ENCODE peak calls at places on chromosomes 11 and 22, in nine cellular contexts. M, U, C, N, Z, P, S, E and R are unnamed samples.

GRCh38 chr11:114040706-114041211 is 18.8 kb upstream of the ZBTB16 start:
- DNase-seq in M (no peak), U (no peak), C (no peak), N (peak; percentile 54), Z (no peak), P (no peak), S (peak; percentile 36), E (peak; percentile 46), R (no peak)

GRCh38 chr11:128365044-128365443 is 222.3 kb downstream of the ETS1 start:
- DNase-seq in M (no peak), U (no peak), C (peak; percentile 32), N (no peak), Z (no peak), P (no peak), S (no peak), E (no peak), R (no peak)

GRCh38 chr11:57049749-57050148 is 61.0 kb downstream of the OR5AK2 start:
- DNase-seq in M (no peak), U (no peak), C (no peak), N (no peak), Z (no peak), P (no peak), S (no peak), E (no peak), R (no peak)

GRCh38 chr22:43953988-43954771 is 1.1 kb upstream of the SAMM50 start:
- DNase-seq in M (no peak), U (no peak), C (no peak), N (no peak), Z (no peak), P (no peak), S (no peak), E (no peak), R (no peak)

GRCh38 chr22:20186871-20187546 is 36.2 kb upstream of the CCDC188 start:
- DNase-seq in M (no peak), U (no peak), C (no peak), N (no peak), Z (no peak), P (no peak), S (no peak), E (no peak), R (no peak)

GRCh38 chr22:37508431-37508963 is 10.7 kb downstream of the CARD10 start:
- DNase-seq in M (peak; percentile 61), U (no peak), C (no peak), N (no peak), Z (no peak), P (no peak), S (no peak), E (no peak), R (no peak)

GRCh38 chr11:112727341-112727841 is 233.8 kb upstream of the NCAM1 start:
- DNase-seq in M (no peak), U (no peak), C (no peak), N (peak; percentile 41), Z (no peak), P (no peak), S (no peak), E (no peak), R (no peak)

GRCh38 chr11:96052921-96053631 is 129.2 kb upstream of the MTMR2 start:
- DNase-seq in M (no peak), U (no peak), C (no peak), N (no peak), Z (no peak), P (no peak), S (no peak), E (no peak), R (no peak)

GRCh38 chr11:118194835-118195627 is 18.6 kb upstream of the SCN2B start:
- DNase-seq in M (peak; percentile 82), U (peak; percentile 77), C (no peak), N (peak; percentile 82), Z (no peak), P (peak; percentile 60), S (peak; percentile 95), E (peak; percentile 94), R (peak; percentile 73)

GRCh38 chr11:830295-831131 is 2.2 kb upstream of the CD151 start:
- DNase-seq in M (peak; percentile 85), U (no peak), C (no peak), N (peak; percentile 80), Z (peak; percentile 69), P (peak; percentile 75), S (peak; percentile 35), E (peak; percentile 72), R (no peak)

GRCh38 chr11:19398273-19398672 is 157.5 kb upstream of the E2F8 start:
- DNase-seq in M (no peak), U (no peak), C (no peak), N (no peak), Z (no peak), P (no peak), S (no peak), E (no peak), R (peak; percentile 41)

GRCh38 chr11:125593113-125593761 is 585 bp downstream of the STT3A start:
- DNase-seq in M (no peak), U (no peak), C (no peak), N (no peak), Z (no peak), P (no peak), S (no peak), E (no peak), R (peak; percentile 75)

GRCh38 chr11:47991894-47992293 is 11.5 kb downstream of the PTPRJ start:
- DNase-seq in M (no peak), U (no peak), C (no peak), N (no peak), Z (no peak), P (no peak), S (no peak), E (no peak), R (no peak)

GRCh38 chr11:61564936-61565696 is 15.8 kb downstream of the SYT7 start:
- DNase-seq in M (no peak), U (peak; percentile 63), C (no peak), N (no peak), Z (no peak), P (no peak), S (no peak), E (no peak), R (no peak)

GRCh38 chr22:28799834-28800307 is 498 bp downstream of the XBP1 start:
- DNase-seq in M (peak; percentile 75), U (no peak), C (peak; percentile 53), N (peak; percentile 66), Z (peak; percentile 20), P (peak; percentile 61), S (peak; percentile 71), E (peak; percentile 72), R (peak; percentile 83)

GRCh38 chr22:30822216-30823014 is 127.7 kb downstream of the OSBP2 start:
- DNase-seq in M (no peak), U (no peak), C (no peak), N (no peak), Z (no peak), P (no peak), S (no peak), E (no peak), R (peak; percentile 24)

GRCh38 chr11:33889821-33890378 is 2.0 kb downstream of the LMO2 start:
- DNase-seq in M (no peak), U (no peak), C (no peak), N (no peak), Z (no peak), P (no peak), S (no peak), E (no peak), R (no peak)
- H3K27ac ChIP-seq in M (no peak overlapping the region), U (no peak overlapping the region), C (no peak overlapping the region), N (no peak overlapping the region), Z (no peak overlapping the region), P (no peak overlapping the region), S (no peak overlapping the region), E (no peak overlapping the region), R (no peak overlapping the region)

DNA sequence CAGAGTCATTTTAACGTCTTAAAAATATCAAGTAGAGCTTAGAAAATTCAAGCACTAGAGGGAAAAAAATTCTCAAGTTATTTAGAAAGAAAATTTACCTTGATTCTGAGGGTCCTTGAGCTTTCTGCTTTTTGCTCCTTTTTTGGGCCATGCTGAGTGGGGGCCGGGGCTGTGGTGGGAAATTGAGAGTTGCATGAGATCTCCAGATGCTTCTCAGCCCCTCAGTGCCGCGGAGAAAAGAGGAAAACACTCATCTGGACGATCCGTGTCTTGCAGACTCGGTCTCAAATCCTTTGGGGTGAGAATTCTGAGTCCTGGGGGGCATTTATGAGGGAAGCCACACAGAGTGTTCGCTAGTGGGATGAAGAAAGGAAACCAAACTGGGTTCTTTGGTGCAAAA is 700.8 kb downstream of the TBC1D22A start:
- DNase-seq in M (no peak), U (no peak), C (no peak), N (no peak), Z (no peak), P (no peak), S (no peak), E (no peak), R (no peak)
- H3K4me3 ChIP-seq in M (no peak overlapping the region), U (no peak overlapping the region), C (no peak overlapping the region), N (no peak overlapping the region), Z (no peak overlapping the region), P (no peak overlapping the region), S (no peak overlapping the region), E (no peak overlapping the region), R (no peak overlapping the region)

GRCh38 chr11:14764899-14765527 is 121.4 kb downstream of the PDE3B start:
- DNase-seq in M (no peak), U (no peak), C (no peak), N (no peak), Z (peak; percentile 31), P (no peak), S (no peak), E (no peak), R (no peak)

GRCh38 chr11:14768789-14769188 is 123.2 kb downstream of the CYP2R1 start:
- DNase-seq in M (no peak), U (no peak), C (no peak), N (no peak), Z (no peak), P (no peak), S (no peak), E (no peak), R (no peak)

GRCh38 chr11:14764213-14764898 is 120.8 kb downstream of the PDE3B start:
- DNase-seq in M (no peak), U (no peak), C (no peak), N (no peak), Z (no peak), P (no peak), S (no peak), E (no peak), R (no peak)
- H3K27ac ChIP-seq in M (no peak overlapping the region), U (no peak overlapping the region), C (no peak overlapping the region), N (no peak overlapping the region), Z (no peak overlapping the region), P (no peak overlapping the region), S (no peak overlapping the region), E (no peak overlapping the region), R (no peak overlapping the region)

GRCh38 chr11:58640386-58641023 is 18.0 kb downstream of the CNTF start:
- DNase-seq in M (no peak), U (no peak), C (no peak), N (no peak), Z (no peak), P (no peak), S (no peak), E (no peak), R (no peak)
- H3K4me3 ChIP-seq in M (no peak overlapping the region), U (no peak overlapping the region), C (no peak overlapping the region), N (no peak overlapping the region), Z (no peak overlapping the region), P (no peak overlapping the region), S (no peak overlapping the region), E (no peak overlapping the region), R (no peak overlapping the region)

GRCh38 chr11:76644591-76644990 is 26.0 kb downstream of the LRRC32 start:
- DNase-seq in M (no peak), U (no peak), C (no peak), N (no peak), Z (no peak), P (no peak), S (no peak), E (no peak), R (no peak)
- H3K27ac ChIP-seq in M (no peak overlapping the region), U (no peak overlapping the region), C (no peak overlapping the region), N (no peak overlapping the region), Z (no peak overlapping the region), P (no peak overlapping the region), S (no peak overlapping the region), E (no peak overlapping the region), R (no peak overlapping the region)